ENCODE peak calls at places on chromosome 20, in eight cellular contexts. Q, A, F, E, H, S, V and N are unnamed samples.

GRCh38 chr20:1824834-1825233 is 70.4 kb upstream of the SIRPA start:
- DNase-seq in Q (no peak), A (peak), F (no peak), E (no peak), H (no peak), S (no peak), V (no peak), N (no peak)

GRCh38 chr20:57417830-57418780 is 26.9 kb downstream of the RBM38 start:
- DNase-seq in Q (no peak), A (no peak), F (no peak), E (no peak), H (no peak), S (no peak), V (no peak), N (no peak)

GRCh38 chr20:50385733-50386640 is 124.2 kb upstream of the PTPN1 start:
- DNase-seq in Q (no peak), A (no peak), F (no peak), E (no peak), H (no peak), S (peak), V (no peak), N (no peak)

GRCh38 chr20:31908424-31908823 is 38.0 kb downstream of the TTLL9 start:
- DNase-seq in Q (no peak), A (no peak), F (no peak), E (no peak), H (no peak), S (no peak), V (no peak), N (no peak)

GRCh38 chr20:57417051-57417689 is 26.0 kb downstream of the RBM38 start:
- DNase-seq in Q (no peak), A (no peak), F (no peak), E (no peak), H (no peak), S (no peak), V (no peak), N (no peak)

GRCh38 chr20:61253264-61253639 is 1.2 kb downstream of the CDH4 start:
- DNase-seq in Q (peak), A (peak), F (no peak), E (peak), H (no peak), S (no peak), V (no peak), N (peak)

GRCh38 chr20:47150403-47151152 is 205.9 kb downstream of the ZMYND8 start:
- DNase-seq in Q (peak), A (peak), F (no peak), E (peak), H (peak), S (no peak), V (peak), N (peak)

GRCh38 chr20:53164072-53164471 is 191.9 kb downstream of the TSHZ2 start:
- DNase-seq in Q (no peak), A (no peak), F (no peak), E (no peak), H (no peak), S (no peak), V (no peak), N (no peak)

GRCh38 chr20:60361761-60362410 is 403.7 kb downstream of the CDH26 start:
- DNase-seq in Q (no peak), A (no peak), F (no peak), E (no peak), H (no peak), S (no peak), V (no peak), N (no peak)

GRCh38 chr20:57950764-57951163 is 240.9 kb upstream of the PMEPA1 start:
- DNase-seq in Q (no peak), A (no peak), F (no peak), E (no peak), H (no peak), S (no peak), V (no peak), N (no peak)

GRCh38 chr20:10209091-10209490 is 9.5 kb upstream of the SNAP25 start:
- DNase-seq in Q (no peak), A (no peak), F (no peak), E (peak), H (no peak), S (no peak), V (peak), N (no peak)

GRCh38 chr20:60262967-60263603 is 304.9 kb downstream of the CDH26 start:
- DNase-seq in Q (peak), A (no peak), F (peak), E (no peak), H (no peak), S (peak), V (no peak), N (peak)

GRCh38 chr20:34987288-34988175 is 31.9 kb downstream of the MYH7B start:
- DNase-seq in Q (no peak), A (no peak), F (no peak), E (no peak), H (no peak), S (no peak), V (no peak), N (no peak)

GRCh38 chr20:34986311-34987287 is 30.9 kb downstream of the MYH7B start:
- DNase-seq in Q (no peak), A (no peak), F (no peak), E (no peak), H (no peak), S (no peak), V (no peak), N (no peak)

GRCh38 chr20:34989670-34990069 is 34.0 kb downstream of the MYH7B start:
- DNase-seq in Q (no peak), A (no peak), F (no peak), E (no peak), H (no peak), S (no peak), V (no peak), N (no peak)

GRCh38 chr20:34989118-34989517 is 33.5 kb downstream of the MYH7B start:
- DNase-seq in Q (no peak), A (no peak), F (no peak), E (no peak), H (no peak), S (no peak), V (no peak), N (no peak)

GRCh38 chr20:34988176-34988540 is 32.5 kb downstream of the MYH7B start:
- DNase-seq in Q (no peak), A (peak), F (no peak), E (no peak), H (no peak), S (no peak), V (no peak), N (no peak)
- TF ChIP-seq CTCF in Q (no peak), A (no peak), F (no peak), E (no peak), H (no peak), S (no peak), V (no peak), N (no peak)

DNA sequence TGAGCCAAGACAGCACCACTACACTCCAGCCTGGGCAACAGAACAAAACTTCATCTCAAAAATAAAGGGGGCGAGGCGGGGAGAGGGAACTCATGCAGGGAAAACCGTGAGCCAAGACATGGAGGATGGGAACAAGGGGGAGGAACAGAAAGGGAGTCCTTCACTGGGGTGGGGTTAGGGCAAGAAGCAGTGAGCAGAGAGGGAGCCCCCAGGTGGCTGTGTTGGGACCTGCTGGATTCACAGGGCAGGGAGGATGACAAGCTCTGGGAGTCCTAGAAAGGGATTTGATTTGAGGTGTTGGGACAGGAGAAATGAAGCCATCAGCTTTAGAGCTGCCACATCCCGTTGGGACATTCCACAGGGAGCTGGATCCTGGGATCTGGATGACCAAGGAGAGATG is 90.6 kb upstream of the TOP1 start:
- DNase-seq in Q (no peak), A (no peak), F (no peak), E (no peak), H (no peak), S (no peak), V (no peak), N (no peak)
- TF ChIP-seq CTCF in Q (no peak), A (no peak), F (no peak), E (no peak), H (no peak), S (no peak), V (peak), N (no peak)

GRCh38 chr20:16664031-16664430 is 65.8 kb upstream of the SNRPB2 start:
- DNase-seq in Q (no peak), A (no peak), F (no peak), E (no peak), H (no peak), S (no peak), V (no peak), N (no peak)
- TF ChIP-seq CTCF in Q (no peak), A (no peak), F (no peak), E (no peak), H (no peak), S (no peak), V (no peak), N (no peak)

GRCh38 chr20:43767686-43768474 is 41.1 kb upstream of the GTSF1L start:
- DNase-seq in Q (no peak), A (peak), F (no peak), E (peak), H (no peak), S (no peak), V (peak), N (no peak)
- TF ChIP-seq CTCF in Q (no peak), A (no peak), F (no peak), E (peak), H (no peak), S (no peak), V (no peak), N (no peak)